ENCODE peak calls at places on chromosomes 3 and 15, in ten cellular contexts. B is GM13977; Q is activated CD4-positive, alpha-beta T cell treated with anti-CD3 and anti-CD28 coated beads, Interleukin-2, amount 10 ng/mL, durations not matched to agents 7 days and 5 days; M is NCI-H69; H is GM13976; V is stimulated activated CD4-positive, alpha-beta T cell treated with anti-CD3 and anti-CD28 coated beads, Interleukin-4, amount 100 ng/mL, for 48 hours; L is fibroblast of mammary gland; K is left colon; F is fibroblast of lung; O is small intestine. R is an unnamed sample.

GRCh38 chr3:128712848-128713247 is 13.1 kb upstream of the RAB7A start:
- DNase-seq in L (no peak), M (no peak), O (no peak), H (no peak), K (no peak), V (no peak), Q (no peak), F (no peak), B (no peak), R (no peak)

GRCh38 chr3:158105710-158106438 is at the start of gene SHOX2:
- DNase-seq in V (no peak), Q (no peak), M (peak; percentile 73), O (peak; percentile 18), F (peak; percentile 29), H (peak; percentile 49), B (peak; percentile 30), K (peak; percentile 38), L (peak; percentile 59), R (no peak)

GRCh38 chr15:51499379-51499976 is 123.1 kb downstream of the DMXL2 start:
- DNase-seq in O (peak; percentile 40), F (peak; percentile 39), B (peak; percentile 51), K (no peak), L (peak; percentile 61), M (peak; percentile 60), Q (no peak), V (no peak), H (peak; percentile 59), R (no peak)

GRCh38 chr3:136503056-136503455 is 249.1 kb downstream of the STAG1 start:
- DNase-seq in F (no peak), B (no peak), H (no peak), Q (no peak), K (no peak), O (no peak), V (no peak), M (no peak), L (no peak), R (no peak)

GRCh38 chr3:170357920-170358854 is 672 bp downstream of the SKIL start:
- DNase-seq in V (peak; percentile 71), M (peak; percentile 85), K (peak; percentile 83), L (peak; percentile 43), F (peak; percentile 69), B (peak; percentile 42), H (peak; percentile 61), O (peak; percentile 69), Q (peak; percentile 59), R (peak; percentile 75)

GRCh38 chr3:108818404-108818803 is 4.2 kb upstream of the TRAT1 start:
- DNase-seq in H (peak; percentile 22), M (peak; percentile 22), O (peak; percentile 64), F (peak; percentile 17), B (peak; percentile 23), V (peak; percentile 46), L (peak; percentile 7), K (peak; percentile 42), Q (peak; percentile 82), R (no peak)

GRCh38 chr3:179450321-179450720 is 949 bp downstream of the GNB4 start:
- DNase-seq in M (peak; percentile 64), K (no peak), B (no peak), V (no peak), F (peak; percentile 22), O (no peak), H (no peak), L (peak; percentile 29), Q (no peak), R (no peak)

GRCh38 chr15:94336817-94337537 is 105.6 kb downstream of the MCTP2 start:
- DNase-seq in H (no peak), L (no peak), K (no peak), M (no peak), V (no peak), Q (no peak), F (no peak), B (no peak), O (no peak), R (no peak)

GRCh38 chr3:141798455-141798854 is 35.2 kb downstream of the GRK7 start:
- DNase-seq in M (no peak), L (peak; percentile 12), O (no peak), H (peak; percentile 4), V (no peak), B (no peak), Q (no peak), K (peak; percentile 33), F (peak; percentile 73), R (no peak)

GRCh38 chr3:38397320-38397719 is 50.7 kb downstream of the XYLB start:
- DNase-seq in B (no peak), O (peak; percentile 3), M (no peak), H (no peak), L (peak; percentile 28), F (peak; percentile 27), K (no peak), V (no peak), Q (peak; percentile 39), R (no peak)

GRCh38 chr3:183812746-183813445 is 12.5 kb downstream of the MAP6D1 start:
- DNase-seq in Q (no peak), O (no peak), K (no peak), L (no peak), H (no peak), F (no peak), M (peak; percentile 52), V (no peak), B (no peak), R (no peak)

GRCh38 chr3:148021400-148021799 is 612.2 kb downstream of the ZIC1 start:
- DNase-seq in F (peak; percentile 64), L (no peak), Q (no peak), K (no peak), B (no peak), O (no peak), V (no peak), H (no peak), M (no peak), R (no peak)

GRCh38 chr3:126107960-126108688 is 24.2 kb upstream of the SLC41A3 start:
- DNase-seq in K (no peak), H (no peak), F (no peak), B (no peak), O (no peak), M (no peak), V (no peak), Q (no peak), L (peak; percentile 11), R (no peak)

GRCh38 chr3:191721983-191722382 is 261.0 kb downstream of the PYDC2 start:
- DNase-seq in V (no peak), B (no peak), M (no peak), H (no peak), L (no peak), Q (no peak), K (no peak), O (no peak), F (peak; percentile 14), R (no peak)

GRCh38 chr3:117193390-117193789 is 483.8 kb downstream of the TUSC7 start:
- DNase-seq in V (no peak), L (peak; percentile 24), B (no peak), O (no peak), M (peak; percentile 0), H (no peak), K (no peak), F (no peak), Q (no peak), R (no peak)

GRCh38 chr3:73381551-73381950 is 243.2 kb downstream of the PDZRN3 start:
- DNase-seq in H (no peak), M (no peak), O (no peak), F (no peak), B (no peak), L (no peak), K (no peak), Q (no peak), V (no peak), R (no peak)

GRCh38 chr15:65954289-65954741 is 85.0 kb downstream of the RAB11A start:
- DNase-seq in B (no peak), K (no peak), M (peak; percentile 99), O (no peak), V (no peak), L (peak; percentile 45), H (no peak), Q (no peak), F (peak; percentile 88), R (no peak)

GRCh38 chr3:109806929-109807328 is 469.6 kb upstream of the DPPA4 start:
- DNase-seq in K (no peak), Q (peak; percentile 60), B (no peak), V (peak; percentile 9), O (peak; percentile 72), F (peak; percentile 71), L (peak; percentile 40), H (no peak), M (no peak), R (no peak)

GRCh38 chr3:88936837-88937236 is 170.6 kb upstream of the EPHA3 start:
- DNase-seq in B (no peak), V (no peak), F (no peak), H (no peak), L (no peak), O (no peak), M (peak; percentile 0), Q (no peak), K (no peak), R (no peak)